ENCODE peak calls at places on chromosomes 7 and 10, in eight cellular contexts. One of them, this sample, is unnamed.

GRCh38 chr7:30162622-30163124 is 27.9 kb downstream of the MTURN start:
- DNase-seq in A549: peak; percentile 15
- DNase-seq in naive thymus-derived CD4-positive, alpha-beta T cell: no peak
- DNase-seq in sigmoid colon: no peak
- DNase-seq in GM23248: peak; percentile 81
- DNase-seq in hepatocyte: no peak
- DNase-seq in cardiac muscle cell: no peak
- DNase-seq in keratinocyte: no peak
- DNase-seq in this sample: no peak

GRCh38 chr7:8365499-8366110 is 67.8 kb upstream of the NXPH1 start:
- DNase-seq in hepatocyte: peak; percentile 18
- DNase-seq in naive thymus-derived CD4-positive, alpha-beta T cell: no peak
- DNase-seq in sigmoid colon: no peak
- DNase-seq in cardiac muscle cell: peak; percentile 43
- DNase-seq in GM23248: peak; percentile 1
- DNase-seq in keratinocyte: no peak
- DNase-seq in A549: peak; percentile 53
- DNase-seq in this sample: peak; percentile 33

GRCh38 chr10:58868736-58869435 is 307.6 kb upstream of the PHYHIPL start:
- DNase-seq in hepatocyte: no peak
- DNase-seq in naive thymus-derived CD4-positive, alpha-beta T cell: no peak
- DNase-seq in sigmoid colon: no peak
- DNase-seq in GM23248: peak; percentile 77
- DNase-seq in A549: no peak
- DNase-seq in cardiac muscle cell: no peak
- DNase-seq in keratinocyte: no peak
- DNase-seq in this sample: no peak

GRCh38 chr10:1659221-1659791 is 78.0 kb downstream of the ADARB2 start:
- DNase-seq in A549: no peak
- DNase-seq in hepatocyte: no peak
- DNase-seq in sigmoid colon: no peak
- DNase-seq in keratinocyte: no peak
- DNase-seq in cardiac muscle cell: no peak
- DNase-seq in GM23248: no peak
- DNase-seq in naive thymus-derived CD4-positive, alpha-beta T cell: no peak
- DNase-seq in this sample: no peak

GRCh38 chr10:36256166-36256565 is 614.1 kb upstream of the FZD8 start:
- DNase-seq in hepatocyte: peak; percentile 52
- DNase-seq in sigmoid colon: no peak
- DNase-seq in A549: no peak
- DNase-seq in naive thymus-derived CD4-positive, alpha-beta T cell: no peak
- DNase-seq in keratinocyte: no peak
- DNase-seq in cardiac muscle cell: no peak
- DNase-seq in GM23248: peak; percentile 32
- DNase-seq in this sample: peak; percentile 23

GRCh38 chr10:127280446-127280845 is 84.1 kb upstream of the INSYN2A start:
- DNase-seq in keratinocyte: no peak
- DNase-seq in cardiac muscle cell: no peak
- DNase-seq in naive thymus-derived CD4-positive, alpha-beta T cell: no peak
- DNase-seq in A549: no peak
- DNase-seq in hepatocyte: no peak
- DNase-seq in GM23248: no peak
- DNase-seq in sigmoid colon: no peak
- DNase-seq in this sample: no peak

GRCh38 chr10:3067859-3068179 is 471 bp downstream of the PFKP start:
- DNase-seq in hepatocyte: no peak
- DNase-seq in GM23248: no peak
- DNase-seq in sigmoid colon: no peak
- DNase-seq in cardiac muscle cell: no peak
- DNase-seq in A549: no peak
- DNase-seq in keratinocyte: no peak
- DNase-seq in naive thymus-derived CD4-positive, alpha-beta T cell: no peak
- DNase-seq in this sample: no peak

GRCh38 chr10:34351161-34351560 is 463.9 kb downstream of the PARD3 start:
- DNase-seq in hepatocyte: no peak
- DNase-seq in sigmoid colon: no peak
- DNase-seq in cardiac muscle cell: no peak
- DNase-seq in A549: no peak
- DNase-seq in naive thymus-derived CD4-positive, alpha-beta T cell: no peak
- DNase-seq in keratinocyte: no peak
- DNase-seq in GM23248: peak; percentile 39
- DNase-seq in this sample: peak; percentile 45

GRCh38 chr7:82805527-82805960 is 357.1 kb downstream of the PCLO start:
- DNase-seq in sigmoid colon: no peak
- DNase-seq in keratinocyte: peak; percentile 23
- DNase-seq in naive thymus-derived CD4-positive, alpha-beta T cell: no peak
- DNase-seq in cardiac muscle cell: no peak
- DNase-seq in A549: peak; percentile 71
- DNase-seq in GM23248: peak; percentile 91
- DNase-seq in hepatocyte: no peak
- DNase-seq in this sample: peak; percentile 95

GRCh38 chr7:120180221-120180620 is 92.8 kb upstream of the KCND2 start:
- DNase-seq in hepatocyte: no peak
- DNase-seq in cardiac muscle cell: no peak
- DNase-seq in naive thymus-derived CD4-positive, alpha-beta T cell: no peak
- DNase-seq in keratinocyte: no peak
- DNase-seq in sigmoid colon: no peak
- DNase-seq in GM23248: peak; percentile 28
- DNase-seq in A549: no peak
- DNase-seq in this sample: no peak

GRCh38 chr7:2040893-2041270 is 191.9 kb downstream of the MAD1L1 start:
- DNase-seq in A549: no peak
- DNase-seq in cardiac muscle cell: no peak
- DNase-seq in naive thymus-derived CD4-positive, alpha-beta T cell: peak; percentile 37
- DNase-seq in sigmoid colon: peak; percentile 39
- DNase-seq in hepatocyte: no peak
- DNase-seq in keratinocyte: no peak
- DNase-seq in GM23248: no peak
- DNase-seq in this sample: peak; percentile 91

GRCh38 chr7:151426486-151426905 is 13.4 kb downstream of the CRYGN start:
- DNase-seq in sigmoid colon: peak; percentile 92
- DNase-seq in hepatocyte: peak; percentile 68
- DNase-seq in naive thymus-derived CD4-positive, alpha-beta T cell: no peak
- DNase-seq in keratinocyte: no peak
- DNase-seq in A549: peak; percentile 83
- DNase-seq in GM23248: peak; percentile 86
- DNase-seq in cardiac muscle cell: no peak
- DNase-seq in this sample: peak; percentile 68

GRCh38 chr7:226281-226882 is 34.0 kb downstream of the FAM20C start:
- DNase-seq in cardiac muscle cell: no peak
- DNase-seq in sigmoid colon: no peak
- DNase-seq in naive thymus-derived CD4-positive, alpha-beta T cell: no peak
- DNase-seq in keratinocyte: no peak
- DNase-seq in hepatocyte: peak; percentile 49
- DNase-seq in A549: peak; percentile 29
- DNase-seq in GM23248: peak; percentile 86
- DNase-seq in this sample: no peak

DNA sequence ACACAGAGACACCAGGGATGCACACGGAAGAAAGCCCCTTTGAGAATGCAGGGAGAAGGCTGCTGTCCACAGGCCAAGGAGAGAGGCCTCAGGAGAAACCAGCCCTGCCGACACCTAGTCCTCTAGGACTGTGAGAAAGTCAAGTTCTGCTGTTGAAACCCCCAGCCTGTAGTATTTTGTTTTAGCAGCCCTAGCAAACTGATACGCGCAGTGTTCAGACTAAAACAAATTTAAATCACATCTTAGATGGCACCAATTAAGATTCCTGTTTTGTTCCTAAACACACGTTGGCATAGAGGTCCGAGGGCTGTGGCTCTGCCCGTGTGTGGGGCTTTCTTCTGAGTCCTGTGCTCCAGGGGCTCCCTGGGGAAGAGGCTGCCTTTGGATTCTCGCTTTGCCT is 21.7 kb downstream of the LMTK2 start:
- DNase-seq in naive thymus-derived CD4-positive, alpha-beta T cell: no peak
- DNase-seq in GM23248: no peak
- DNase-seq in hepatocyte: no peak
- DNase-seq in A549: no peak
- DNase-seq in sigmoid colon: no peak
- DNase-seq in cardiac muscle cell: no peak
- DNase-seq in keratinocyte: no peak
- DNase-seq in this sample: no peak
- H3K4me1 ChIP-seq in naive thymus-derived CD4-positive, alpha-beta T cell: peaks cover 23% of the 10 kb centered on the region
- H3K4me1 ChIP-seq in GM23248: peaks cover 18% of the 10 kb centered on the region
- H3K4me1 ChIP-seq in hepatocyte: peaks cover 18% of the 10 kb centered on the region
- H3K4me1 ChIP-seq in A549: peaks cover 28% of the 10 kb centered on the region
- H3K4me1 ChIP-seq in sigmoid colon: peaks cover 13% of the 10 kb centered on the region
- H3K4me1 ChIP-seq in cardiac muscle cell: peaks cover 18% of the 10 kb centered on the region
- H3K4me1 ChIP-seq in keratinocyte: peaks cover 24% of the 10 kb centered on the region
- H3K4me1 ChIP-seq in this sample: peaks cover 16% of the 10 kb centered on the region

DNA sequence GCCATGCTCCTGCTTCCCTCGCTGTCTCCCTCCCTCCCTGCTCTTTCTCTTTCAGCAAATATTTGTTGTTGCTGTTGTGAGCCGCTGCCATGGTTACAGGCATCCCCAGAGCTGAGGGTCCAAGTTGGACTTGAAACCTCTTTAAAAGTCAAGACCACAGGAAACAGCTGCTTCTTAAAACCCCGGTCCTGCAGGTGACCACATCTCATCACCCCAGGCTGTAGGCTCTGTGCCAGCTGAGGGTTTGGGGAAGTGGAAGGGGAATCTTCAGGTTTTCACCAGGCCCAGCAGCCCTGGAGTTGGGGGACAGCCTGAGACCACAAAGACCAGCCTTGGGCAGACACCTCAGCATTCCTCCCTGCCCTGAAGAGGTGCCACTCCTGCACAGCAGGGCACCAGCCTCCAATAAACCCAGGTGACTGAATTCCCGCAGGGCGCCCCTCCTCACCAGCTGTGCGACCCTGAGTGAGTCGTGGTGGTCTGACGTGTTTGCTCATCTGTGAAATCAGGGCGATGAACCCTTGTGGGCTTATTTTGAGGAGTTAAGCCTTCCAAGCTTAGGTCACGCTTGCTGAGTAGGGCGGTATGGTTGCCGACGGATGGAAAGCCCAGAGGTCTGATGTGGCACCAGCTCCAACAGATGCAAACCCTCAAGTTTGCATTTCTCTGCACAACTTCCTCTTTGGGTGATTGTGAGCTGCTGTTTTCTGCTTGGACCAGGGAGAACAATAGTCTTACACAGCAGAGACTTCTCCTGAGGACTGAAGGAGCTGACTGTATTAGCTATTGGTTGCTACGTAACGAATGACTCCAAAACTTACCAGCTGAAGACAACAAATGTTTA is 24.8 kb downstream of the NPTX2 start:
- DNase-seq in A549: no peak
- DNase-seq in sigmoid colon: no peak
- DNase-seq in hepatocyte: no peak
- DNase-seq in cardiac muscle cell: no peak
- DNase-seq in GM23248: no peak
- DNase-seq in naive thymus-derived CD4-positive, alpha-beta T cell: no peak
- DNase-seq in keratinocyte: no peak
- DNase-seq in this sample: no peak
- H3K4me1 ChIP-seq in A549: no peaks in the 10 kb centered on the region
- H3K4me1 ChIP-seq in sigmoid colon: no peaks in the 10 kb centered on the region
- H3K4me1 ChIP-seq in hepatocyte: no peaks in the 10 kb centered on the region
- H3K4me1 ChIP-seq in cardiac muscle cell: no peaks in the 10 kb centered on the region
- H3K4me1 ChIP-seq in GM23248: no peaks in the 10 kb centered on the region
- H3K4me1 ChIP-seq in naive thymus-derived CD4-positive, alpha-beta T cell: no peaks in the 10 kb centered on the region
- H3K4me1 ChIP-seq in keratinocyte: no peaks in the 10 kb centered on the region
- H3K4me1 ChIP-seq in this sample: no peaks in the 10 kb centered on the region

GRCh38 chr10:110274072-110274627 is 30.6 kb downstream of the SMNDC1 start:
- DNase-seq in naive thymus-derived CD4-positive, alpha-beta T cell: no peak
- DNase-seq in keratinocyte: no peak
- DNase-seq in GM23248: no peak
- DNase-seq in sigmoid colon: no peak
- DNase-seq in cardiac muscle cell: no peak
- DNase-seq in hepatocyte: no peak
- DNase-seq in A549: no peak
- DNase-seq in this sample: no peak
- H3K4me1 ChIP-seq in naive thymus-derived CD4-positive, alpha-beta T cell: peaks cover 13% of the 10 kb centered on the region
- H3K4me1 ChIP-seq in keratinocyte: no peaks in the 10 kb centered on the region
- H3K4me1 ChIP-seq in GM23248: peaks cover 7% of the 10 kb centered on the region
- H3K4me1 ChIP-seq in sigmoid colon: peaks cover 70% of the 10 kb centered on the region
- H3K4me1 ChIP-seq in cardiac muscle cell: peaks cover 39% of the 10 kb centered on the region
- H3K4me1 ChIP-seq in hepatocyte: peaks cover 2% of the 10 kb centered on the region
- H3K4me1 ChIP-seq in A549: peaks cover 1% of the 10 kb centered on the region
- H3K4me1 ChIP-seq in this sample: peaks cover 23% of the 10 kb centered on the region

GRCh38 chr7:99648843-99649242 is 31.0 kb downstream of the CYP3A5 start:
- DNase-seq in sigmoid colon: no peak
- DNase-seq in A549: no peak
- DNase-seq in naive thymus-derived CD4-positive, alpha-beta T cell: no peak
- DNase-seq in cardiac muscle cell: no peak
- DNase-seq in GM23248: peak; percentile 15
- DNase-seq in keratinocyte: no peak
- DNase-seq in hepatocyte: no peak
- DNase-seq in this sample: no peak

GRCh38 chr7:99645590-99645989 is 28.8 kb downstream of the ZSCAN25 start:
- DNase-seq in GM23248: no peak
- DNase-seq in cardiac muscle cell: no peak
- DNase-seq in A549: no peak
- DNase-seq in sigmoid colon: no peak
- DNase-seq in naive thymus-derived CD4-positive, alpha-beta T cell: no peak
- DNase-seq in hepatocyte: no peak
- DNase-seq in keratinocyte: no peak
- DNase-seq in this sample: no peak

GRCh38 chr7:99652671-99653070 is 27.1 kb downstream of the CYP3A5 start:
- DNase-seq in keratinocyte: no peak
- DNase-seq in cardiac muscle cell: no peak
- DNase-seq in naive thymus-derived CD4-positive, alpha-beta T cell: no peak
- DNase-seq in sigmoid colon: no peak
- DNase-seq in A549: no peak
- DNase-seq in hepatocyte: no peak
- DNase-seq in GM23248: no peak
- DNase-seq in this sample: no peak

GRCh38 chr7:99653754-99654153 is 26.0 kb downstream of the CYP3A5 start:
- DNase-seq in sigmoid colon: no peak
- DNase-seq in keratinocyte: no peak
- DNase-seq in naive thymus-derived CD4-positive, alpha-beta T cell: no peak
- DNase-seq in hepatocyte: no peak
- DNase-seq in GM23248: no peak
- DNase-seq in A549: no peak
- DNase-seq in cardiac muscle cell: no peak
- DNase-seq in this sample: no peak

GRCh38 chr7:99651290-99651689 is 28.5 kb downstream of the CYP3A5 start:
- DNase-seq in cardiac muscle cell: no peak
- DNase-seq in naive thymus-derived CD4-positive, alpha-beta T cell: no peak
- DNase-seq in GM23248: no peak
- DNase-seq in keratinocyte: no peak
- DNase-seq in A549: no peak
- DNase-seq in sigmoid colon: no peak
- DNase-seq in hepatocyte: no peak
- DNase-seq in this sample: no peak
- H3K4me1 ChIP-seq in cardiac muscle cell: no peaks in the 10 kb centered on the region
- H3K4me1 ChIP-seq in naive thymus-derived CD4-positive, alpha-beta T cell: no peaks in the 10 kb centered on the region
- H3K4me1 ChIP-seq in GM23248: no peaks in the 10 kb centered on the region
- H3K4me1 ChIP-seq in keratinocyte: no peaks in the 10 kb centered on the region
- H3K4me1 ChIP-seq in A549: no peaks in the 10 kb centered on the region
- H3K4me1 ChIP-seq in sigmoid colon: no peaks in the 10 kb centered on the region
- H3K4me1 ChIP-seq in hepatocyte: no peaks in the 10 kb centered on the region
- H3K4me1 ChIP-seq in this sample: no peaks in the 10 kb centered on the region

GRCh38 chr10:48678041-48678440 is 6.6 kb upstream of the WDFY4 start:
- DNase-seq in sigmoid colon: no peak
- DNase-seq in GM23248: no peak
- DNase-seq in A549: no peak
- DNase-seq in keratinocyte: no peak
- DNase-seq in naive thymus-derived CD4-positive, alpha-beta T cell: no peak
- DNase-seq in cardiac muscle cell: no peak
- DNase-seq in hepatocyte: no peak
- DNase-seq in this sample: no peak
- H3K4me1 ChIP-seq in sigmoid colon: no peaks in the 10 kb centered on the region
- H3K4me1 ChIP-seq in GM23248: no peaks in the 10 kb centered on the region
- H3K4me1 ChIP-seq in A549: no peaks in the 10 kb centered on the region
- H3K4me1 ChIP-seq in keratinocyte: no peaks in the 10 kb centered on the region
- H3K4me1 ChIP-seq in naive thymus-derived CD4-positive, alpha-beta T cell: no peaks in the 10 kb centered on the region
- H3K4me1 ChIP-seq in cardiac muscle cell: no peaks in the 10 kb centered on the region
- H3K4me1 ChIP-seq in hepatocyte: no peaks in the 10 kb centered on the region
- H3K4me1 ChIP-seq in this sample: no peaks in the 10 kb centered on the region